ENCODE peak calls at places on chromosomes 12 and 14, in six cellular contexts. N is OCI-LY7; J is lung; B is BE2C; Z is aorta; R is CD8-positive, alpha-beta T cell. O is an unnamed sample.

GRCh38 chr12:109130755-109131521 is 14.6 kb downstream of the ACACB start:
- DNase-seq in N (peak; percentile 41), Z (no peak), B (peak; percentile 32), J (no peak), R (no peak), O (no peak)

GRCh38 chr14:24435998-24436354 is 6.2 kb downstream of the KHNYN start:
- DNase-seq in J (no peak), Z (no peak), R (no peak), N (no peak), B (no peak), O (no peak)

GRCh38 chr12:31531908-31532307 is 59.0 kb downstream of the DENND5B start:
- DNase-seq in R (no peak), J (no peak), B (no peak), N (no peak), Z (no peak), O (no peak)

GRCh38 chr14:69500736-69501135 is 16.2 kb downstream of the PLEKHD1 start:
- DNase-seq in Z (no peak), N (no peak), R (no peak), B (no peak), J (no peak), O (no peak)

GRCh38 chr12:57523706-57524614 is 1.3 kb downstream of the MBD6 start:
- DNase-seq in B (no peak), N (peak; percentile 55), Z (no peak), R (no peak), J (no peak), O (no peak)

GRCh38 chr14:89912667-89913211 is 41.8 kb downstream of the EFCAB11 start:
- DNase-seq in Z (no peak), B (no peak), N (no peak), R (no peak), J (no peak), O (peak; percentile 95)

GRCh38 chr12:106885546-106886249 is 70.0 kb upstream of the TMEM263 start:
- DNase-seq in R (no peak), Z (no peak), J (no peak), B (no peak), N (no peak), O (no peak)

GRCh38 chr14:50920482-50921225 is 23.6 kb downstream of the PYGL start:
- DNase-seq in J (no peak), Z (no peak), R (no peak), N (no peak), B (no peak), O (peak; percentile 41)

GRCh38 chr14:103597623-103598372 is 31.2 kb upstream of the KLC1 start:
- DNase-seq in Z (no peak), J (no peak), N (no peak), B (peak; percentile 57), R (no peak), O (no peak)

GRCh38 chr12:42565633-42566032 is 23.9 kb downstream of the PRICKLE1 start:
- DNase-seq in B (no peak), Z (no peak), R (no peak), N (no peak), J (no peak), O (no peak)

GRCh38 chr12:10140001-10140400 is 10.0 kb upstream of the CLEC7A start:
- DNase-seq in J (peak; percentile 45), N (peak; percentile 67), Z (no peak), B (no peak), R (peak; percentile 9), O (peak; percentile 72)

GRCh38 chr12:75289678-75290200 is 40.4 kb downstream of the CAPS2 start:
- DNase-seq in J (no peak), N (no peak), B (no peak), Z (no peak), R (no peak), O (no peak)

GRCh38 chr12:52204095-52204930 is 12.5 kb upstream of the KRT80 start:
- DNase-seq in B (peak; percentile 15), Z (peak; percentile 49), J (no peak), R (no peak), N (no peak), O (no peak)

GRCh38 chr14:72643317-72643801 is 250.5 kb downstream of the DPF3 start:
- DNase-seq in Z (no peak), B (peak; percentile 55), R (no peak), J (no peak), N (no peak), O (no peak)

GRCh38 chr14:77607741-77608302 is 8.6 kb downstream of the SPTLC2 start:
- DNase-seq in Z (no peak), B (no peak), N (no peak), J (no peak), R (no peak), O (no peak)

GRCh38 chr12:128790221-128790620 is 33.5 kb downstream of the SLC15A4 start:
- DNase-seq in N (no peak), B (no peak), J (no peak), R (no peak), Z (no peak), O (no peak)

GRCh38 chr14:20714593-20715250 is 26.2 kb downstream of the ANG start:
- DNase-seq in N (no peak), B (no peak), R (no peak), J (peak; percentile 86), Z (peak; percentile 85), O (no peak)

GRCh38 chr12:33438025-33438772 is 1.4 kb downstream of the SYT10 start:
- DNase-seq in Z (no peak), N (no peak), J (no peak), R (no peak), B (no peak), O (no peak)

GRCh38 chr14:101557321-101557695 is 4.0 kb upstream of the DIO3 start:
- DNase-seq in N (no peak), Z (no peak), B (no peak), R (no peak), J (no peak), O (no peak)

GRCh38 chr12:51307655-51308593 is 16.1 kb downstream of the BIN2 start:
- DNase-seq in Z (no peak), B (no peak), J (no peak), N (no peak), R (no peak), O (no peak)

GRCh38 chr14:92589213-92589852 is 75.8 kb downstream of the RIN3 start:
- DNase-seq in N (peak; percentile 45), Z (no peak), B (no peak), R (no peak), J (no peak), O (no peak)

GRCh38 chr12:107607464-107608392 is 77.9 kb upstream of the PWP1 start:
- DNase-seq in B (peak; percentile 89), J (peak; percentile 78), Z (peak; percentile 90), R (peak; percentile 57), N (peak; percentile 80), O (peak; percentile 89)

DNA sequence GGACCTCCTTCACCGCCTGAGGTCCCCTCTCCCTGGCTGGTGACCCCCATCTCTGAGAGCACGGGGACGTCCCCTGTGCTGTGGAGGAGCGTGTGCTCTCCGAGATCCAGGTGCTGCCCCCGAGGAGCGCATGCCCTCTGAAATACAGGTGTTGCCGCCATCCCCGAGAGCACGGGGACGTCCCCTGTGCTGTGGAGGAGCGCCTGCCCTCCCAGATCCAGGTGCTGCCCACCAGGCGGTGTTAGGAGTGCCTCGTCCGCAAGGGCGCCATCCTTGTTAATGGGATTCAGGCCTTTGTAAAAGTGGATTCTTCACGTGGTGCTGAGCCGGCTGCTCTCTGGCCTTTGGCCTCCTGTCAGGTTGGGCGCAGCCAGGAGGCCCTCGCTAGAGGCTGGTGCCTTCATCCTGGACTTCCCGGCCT is 10.1 kb downstream of the NOC4L start:
- DNase-seq in N (no peak), R (no peak), Z (no peak), B (no peak), J (no peak), O (no peak)
- H3K4me3 ChIP-seq in N (no peak overlapping the region), R (no peak overlapping the region), Z (no peak overlapping the region), B (peak overlapping the region; percentile 28), J (no peak overlapping the region), O (no peak overlapping the region)

GRCh38 chr14:99524804-99525698 is 43.8 kb downstream of the CCNK start:
- DNase-seq in B (peak; percentile 57), N (peak; percentile 17), Z (no peak), R (no peak), J (no peak), O (peak; percentile 35)
- H3K4me1 ChIP-seq in B (peaks cover 25% of the 10 kb centered on the region), N (no peaks in the 10 kb centered on the region), Z (no peaks in the 10 kb centered on the region), R (peaks cover 20% of the 10 kb centered on the region), J (peaks cover 13% of the 10 kb centered on the region), O (peaks cover 29% of the 10 kb centered on the region)

GRCh38 chr14:71348817-71349216 is 441.6 kb downstream of the PCNX1 start:
- DNase-seq in N (no peak), Z (no peak), R (no peak), J (no peak), B (no peak), O (no peak)

GRCh38 chr14:71346685-71347084 is 439.4 kb downstream of the PCNX1 start:
- DNase-seq in J (no peak), R (no peak), Z (no peak), B (no peak), N (no peak), O (no peak)

GRCh38 chr14:71344506-71344905 is 437.2 kb downstream of the PCNX1 start:
- DNase-seq in J (no peak), Z (no peak), R (no peak), N (no peak), B (no peak), O (no peak)

GRCh38 chr14:71354142-71354541 is 446.9 kb downstream of the PCNX1 start:
- DNase-seq in Z (no peak), J (no peak), R (no peak), B (no peak), N (no peak), O (no peak)

GRCh38 chr14:71348394-71348793 is 441.1 kb downstream of the PCNX1 start:
- DNase-seq in Z (no peak), B (no peak), N (no peak), J (no peak), R (no peak), O (no peak)
- H3K36me3 ChIP-seq in Z (no peaks in the 10 kb centered on the region), B (no peaks in the 10 kb centered on the region), N (peaks cover 19% of the 10 kb centered on the region), J (no peaks in the 10 kb centered on the region), R (no peaks in the 10 kb centered on the region), O (no peaks in the 10 kb centered on the region)

GRCh38 chr12:646303-647038 is 16.8 kb downstream of the NINJ2 start:
- DNase-seq in B (no peak), N (no peak), J (peak; percentile 54), Z (peak; percentile 87), R (no peak), O (no peak)
- H3K4me3 ChIP-seq in B (no peak overlapping the region), N (no peak overlapping the region), J (no peak overlapping the region), Z (no peak overlapping the region), R (no peak overlapping the region), O (no peak overlapping the region)

O was measured in HAP-1.